ENCODE peak calls at places on chromosomes 13 and 19, in six cellular contexts. N is tibial nerve, D is A549, W is lower leg skin, F is body of pancreas, K is uterus. E is an unnamed sample.
A peak's percentile ranks its signal among the peaks of the same experiment; 100 is the strongest.

GRCh38 chr13:40192516-40193257 is 473.8 kb downstream of the FOXO1 start:
- DNase-seq in K (no peak), F (no peak), D (no peak), N (no peak), W (peak; percentile 90), E (no peak)

GRCh38 chr13:20398459-20398858 is 127.2 kb downstream of the CRYL1 start:
- DNase-seq in F (no peak), K (no peak), N (no peak), W (no peak), D (no peak), E (no peak)

GRCh38 chr19:681638-682037 is 5.4 kb downstream of the FSTL3 start:
- DNase-seq in K (no peak), F (no peak), N (no peak), W (no peak), D (no peak), E (no peak)

GRCh38 chr13:53240316-53240715 is 211.7 kb downstream of the OLFM4 start:
- DNase-seq in F (no peak), K (no peak), W (no peak), N (no peak), D (no peak), E (no peak)

GRCh38 chr19:11673608-11674041 is 65.1 kb downstream of the ZNF823 start:
- DNase-seq in D (peak; percentile 21), W (peak; percentile 89), K (peak; percentile 39), F (peak; percentile 74), N (no peak), E (peak; percentile 58)

GRCh38 chr13:92838786-92839185 is 387.8 kb upstream of the GPC6 start:
- DNase-seq in K (no peak), W (no peak), F (no peak), N (no peak), D (peak; percentile 0), E (no peak)

GRCh38 chr13:110216006-110216402 is 91.0 kb downstream of the COL4A1 start:
- DNase-seq in F (no peak), D (no peak), W (no peak), N (no peak), K (no peak), E (no peak)

GRCh38 chr13:107937841-107938240 is 277.5 kb downstream of the LIG4 start:
- DNase-seq in D (no peak), N (no peak), K (no peak), W (no peak), F (no peak), E (no peak)

GRCh38 chr13:21668665-21669599 is 1.9 kb upstream of the FGF9 start:
- DNase-seq in D (no peak), W (no peak), N (no peak), K (peak; percentile 35), F (no peak), E (no peak)

GRCh38 chr13:74574964-74575728 is 440.9 kb upstream of the KLF12 start:
- DNase-seq in K (no peak), F (no peak), W (no peak), D (no peak), N (no peak), E (no peak)

GRCh38 chr13:100825551-100825950 is 151.0 kb upstream of the TMTC4 start:
- DNase-seq in W (no peak), K (no peak), F (no peak), N (no peak), D (no peak), E (no peak)

GRCh38 chr13:112066624-112067004 is 335 bp upstream of the SOX1 start:
- DNase-seq in F (peak; percentile 29), W (peak; percentile 82), N (no peak), D (no peak), K (no peak), E (peak; percentile 54)

GRCh38 chr13:100235311-100235901 is 146.5 kb downstream of the PCCA start:
- DNase-seq in K (no peak), D (peak; percentile 46), F (peak; percentile 41), W (no peak), N (no peak), E (no peak)

GRCh38 chr13:59962343-59962742 is 201.4 kb downstream of the DIAPH3 start:
- DNase-seq in W (no peak), F (no peak), K (no peak), N (no peak), D (no peak), E (no peak)

GRCh38 chr13:21100994-21101757 is 39.8 kb upstream of the LATS2 start:
- DNase-seq in N (no peak), D (peak; percentile 9), K (no peak), W (peak; percentile 61), F (no peak), E (no peak)

GRCh38 chr13:24868874-24869273 is 104.9 kb downstream of the RNF17 start:
- DNase-seq in F (no peak), N (no peak), D (no peak), W (no peak), K (no peak), E (no peak)

GRCh38 chr19:16394111-16394510 is 69.5 kb downstream of the KLF2 start:
- DNase-seq in K (no peak), F (no peak), W (no peak), D (no peak), N (no peak), E (no peak)

GRCh38 chr13:111044087-111044830 is 70.9 kb upstream of the ARHGEF7 start:
- DNase-seq in K (no peak), N (no peak), F (no peak), W (peak; percentile 52), D (no peak), E (no peak)

GRCh38 chr13:46721054-46721453 is 75.9 kb downstream of the ESD start:
- DNase-seq in K (peak; percentile 64), N (no peak), D (peak; percentile 31), W (no peak), F (peak; percentile 49), E (no peak)

GRCh38 chr13:111004444-111004843 is 89.6 kb upstream of the ANKRD10 start:
- DNase-seq in N (no peak), W (no peak), D (no peak), K (no peak), F (no peak), E (no peak)

GRCh38 chr13:59674616-59675015 is 489.1 kb downstream of the DIAPH3 start:
- DNase-seq in D (no peak), F (no peak), K (no peak), W (no peak), N (no peak), E (no peak)

GRCh38 chr19:29547361-29547960 is 21.7 kb downstream of the VSTM2B start:
- DNase-seq in N (no peak), F (no peak), K (no peak), W (no peak), D (no peak), E (no peak)

GRCh38 chr13:72448082-72448481 is 279.3 kb downstream of the MZT1 start:
- DNase-seq in F (no peak), D (no peak), N (no peak), W (no peak), K (no peak), E (no peak)

GRCh38 chr19:28980236-28980868 is 232.6 kb downstream of the UQCRFS1 start:
- DNase-seq in F (no peak), N (no peak), D (peak; percentile 20), K (no peak), W (no peak), E (no peak)

GRCh38 chr19:30236006-30236405 is 136.2 kb upstream of the ZNF536 start:
- DNase-seq in W (no peak), D (no peak), K (no peak), N (no peak), F (no peak), E (no peak)

GRCh38 chr19:35766571-35767104 is 8.7 kb downstream of the PROSER3 start:
- DNase-seq in F (no peak), K (no peak), N (no peak), D (no peak), W (no peak), E (no peak)

GRCh38 chr19:43611788-43612187 is at the start of gene SRRM5:
- DNase-seq in N (no peak), D (no peak), F (no peak), K (no peak), W (no peak), E (no peak)

GRCh38 chr13:23701646-23702045 is 131.4 kb downstream of the TNFRSF19 start:
- DNase-seq in D (no peak), F (peak; percentile 70), W (peak; percentile 86), K (peak; percentile 89), N (peak; percentile 81), E (no peak)

GRCh38 chr19:10612515-10613119 is 12.7 kb upstream of the SLC44A2 start:
- DNase-seq in F (peak; percentile 97), K (peak; percentile 24), N (peak; percentile 65), D (no peak), W (peak; percentile 88), E (peak; percentile 59)

GRCh38 chr13:111629016-111629415 is 308.6 kb downstream of the TEX29 start:
- DNase-seq in W (peak; percentile 46), F (no peak), N (no peak), D (no peak), K (no peak), E (no peak)

GRCh38 chr13:60765700-60766411 is 368.8 kb downstream of the TDRD3 start:
- DNase-seq in F (no peak), D (peak; percentile 1), W (no peak), N (no peak), K (no peak), E (no peak)

DNA sequence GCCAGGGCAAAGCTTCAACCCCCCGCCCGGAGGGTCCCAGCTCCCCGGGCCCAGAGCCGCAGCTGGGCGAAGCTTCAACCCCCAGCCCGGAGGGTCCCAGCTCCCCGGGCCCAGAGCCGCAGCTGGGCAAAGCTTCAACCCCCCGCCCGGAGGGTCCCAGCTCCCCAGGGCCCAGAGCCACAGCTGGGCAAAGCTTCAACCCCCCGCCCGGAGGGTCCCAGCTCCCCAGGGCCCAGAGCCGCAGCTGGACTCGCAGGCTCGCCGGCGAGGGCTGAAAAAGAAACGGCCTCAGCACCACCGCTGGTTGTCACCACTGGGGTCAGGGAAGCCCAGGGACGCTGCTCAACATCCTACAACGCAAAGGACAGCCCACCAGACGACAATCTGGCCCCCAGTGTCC is 5.2 kb downstream of the REXO1 start:
- DNase-seq in F (no peak), K (no peak), W (no peak), N (no peak), D (no peak), E (no peak)
- TF ChIP-seq POLR2A in F (no peak), K (no peak), W (no peak), N (no peak), D (no peak), E (no peak)

GRCh38 chr13:103537616-103538015 is 471.4 kb upstream of the SLC10A2 start:
- DNase-seq in W (no peak), F (no peak), K (no peak), N (no peak), D (no peak), E (no peak)
- TF ChIP-seq POLR2A in W (no peak), F (no peak), K (no peak), N (no peak), D (no peak), E (no peak)

DNA sequence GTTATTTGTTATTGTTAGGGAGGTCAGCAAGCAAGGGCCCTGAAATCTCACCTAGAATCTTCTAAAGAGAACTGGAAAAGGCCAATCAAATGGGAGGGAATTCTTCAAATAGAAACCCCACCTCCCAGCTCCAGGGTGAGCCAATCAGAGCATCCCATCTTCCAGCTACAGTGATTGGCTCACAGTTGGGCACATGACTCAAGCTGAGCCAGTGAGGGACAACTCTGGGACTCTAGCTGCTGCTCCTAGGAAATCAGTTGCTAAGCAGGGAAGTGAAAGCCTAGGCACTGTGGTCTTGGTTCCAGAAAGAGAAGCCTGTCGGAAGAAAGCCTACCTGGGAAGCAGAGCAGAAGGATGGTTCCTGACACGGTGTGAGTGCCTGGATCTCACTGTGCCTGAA is 13.4 kb downstream of the TM6SF2 start:
- DNase-seq in N (no peak), K (no peak), F (no peak), W (no peak), D (peak; percentile 71), E (no peak)
- TF ChIP-seq POLR2A in N (no peak), K (no peak), F (no peak), W (no peak), D (no peak), E (no peak)

GRCh38 chr19:46660601-46661019 is 372 bp downstream of the DACT3 start:
- DNase-seq in D (no peak), N (no peak), K (peak; percentile 60), W (no peak), F (no peak), E (peak; percentile 59)
- TF ChIP-seq POLR2A in D (no peak), N (no peak), K (no peak), W (no peak), F (no peak), E (no peak)